ENCODE peak calls at places on chromosomes 12 and 14, in six cellular contexts. L is hypothalamus; G is CD4-positive, CD25-positive, alpha-beta regulatory T cell; H is fibroblast of the conjunctiva; P is heart right ventricle; J is Ammon's horn. B is an unnamed sample.

GRCh38 chr12:31865023-31865422 is 94.2 kb upstream of the RESF1 start:
- DNase-seq in L (no peak), G (no peak), H (no peak), P (no peak), J (no peak), B (no peak)

GRCh38 chr12:82627799-82628198 is 58.9 kb upstream of the TMTC2 start:
- DNase-seq in L (no peak), G (no peak), H (peak; percentile 8), P (no peak), J (peak; percentile 40), B (peak; percentile 12)

GRCh38 chr14:94407906-94408305 is 19.5 kb upstream of the SERPINA1 start:
- DNase-seq in L (no peak), G (no peak), H (no peak), P (no peak), J (no peak), B (no peak)

GRCh38 chr14:101188571-101188915 is 285.0 kb upstream of the RTL1 start:
- DNase-seq in L (no peak), G (no peak), H (no peak), P (no peak), J (no peak), B (no peak)

GRCh38 chr12:117580718-117581062 is 219.3 kb upstream of the NOS1 start:
- DNase-seq in L (no peak), G (no peak), H (no peak), P (peak; percentile 50), J (peak; percentile 37), B (no peak)

GRCh38 chr14:66628646-66629045 is 120.7 kb downstream of the GPHN start:
- DNase-seq in L (no peak), G (no peak), H (no peak), P (no peak), J (no peak), B (no peak)

GRCh38 chr14:77025744-77026165 is 2.8 kb downstream of the IRF2BPL start:
- DNase-seq in L (no peak), G (no peak), H (no peak), P (no peak), J (no peak), B (peak; percentile 38)

GRCh38 chr14:101077511-101078074 is 174.1 kb upstream of the RTL1 start:
- DNase-seq in L (no peak), G (no peak), H (no peak), P (no peak), J (no peak), B (no peak)

GRCh38 chr12:78802593-78802992 is 62.0 kb upstream of the SYT1 start:
- DNase-seq in L (no peak), G (no peak), H (no peak), P (no peak), J (no peak), B (no peak)

GRCh38 chr14:101358320-101358569 is 203.1 kb upstream of the DIO3 start:
- DNase-seq in L (no peak), G (no peak), H (no peak), P (no peak), J (no peak), B (no peak)

GRCh38 chr12:76790564-76791552 is 26.9 kb downstream of the ZDHHC17 start:
- DNase-seq in L (no peak), G (peak; percentile 40), H (peak; percentile 6), P (no peak), J (no peak), B (peak; percentile 63)

GRCh38 chr14:58770501-58770982 is 132.8 kb downstream of the DACT1 start:
- DNase-seq in L (no peak), G (no peak), H (no peak), P (no peak), J (no peak), B (peak; percentile 99)

GRCh38 chr14:23805761-23806160 is 147.8 kb upstream of the DHRS4 start:
- DNase-seq in L (no peak), G (no peak), H (no peak), P (no peak), J (no peak), B (no peak)

GRCh38 chr12:62190921-62191746 is 69.1 kb upstream of the USP15 start:
- DNase-seq in L (no peak), G (peak; percentile 56), H (no peak), P (no peak), J (peak; percentile 24), B (no peak)

GRCh38 chr14:50835280-50835679 is 4.3 kb upstream of the NIN start:
- DNase-seq in L (no peak), G (peak; percentile 66), H (no peak), P (no peak), J (no peak), B (no peak)

GRCh38 chr14:101628471-101628966 is 67.2 kb downstream of the DIO3 start:
- DNase-seq in L (peak; percentile 44), G (peak; percentile 73), H (peak; percentile 26), P (peak; percentile 81), J (peak; percentile 75), B (peak; percentile 81)

GRCh38 chr12:71888521-71888920 is 49.0 kb downstream of the TBC1D15 start:
- DNase-seq in L (no peak), G (no peak), H (no peak), P (no peak), J (no peak), B (no peak)

GRCh38 chr12:75846102-75846501 is 185.5 kb downstream of the PHLDA1 start:
- DNase-seq in L (no peak), G (no peak), H (no peak), P (no peak), J (no peak), B (no peak)

GRCh38 chr14:59890676-59891075 is 20.1 kb upstream of the RTN1 start:
- DNase-seq in L (no peak), G (no peak), H (no peak), P (no peak), J (no peak), B (peak; percentile 67)

GRCh38 chr12:126668961-126669360 is 1598.0 kb upstream of the TMEM132C start:
- DNase-seq in L (no peak), G (no peak), H (peak; percentile 23), P (no peak), J (no peak), B (no peak)

GRCh38 chr12:130493951-130494350 is 156.3 kb downstream of the PIWIL1 start:
- DNase-seq in L (no peak), G (no peak), H (no peak), P (no peak), J (no peak), B (no peak)

GRCh38 chr12:124732275-124733075 is 131.2 kb downstream of the SCARB1 start:
- DNase-seq in L (no peak), G (no peak), H (no peak), P (no peak), J (no peak), B (no peak)

GRCh38 chr14:47674148-47674545 is 1.3 kb downstream of the MDGA2 start:
- DNase-seq in L (no peak), G (no peak), H (no peak), P (no peak), J (peak; percentile 30), B (no peak)

GRCh38 chr12:51889216-51890134 is 1.6 kb downstream of the ANKRD33 start:
- DNase-seq in L (no peak), G (no peak), H (no peak), P (no peak), J (no peak), B (no peak)

GRCh38 chr12:121628037-121628436 is 1.7 kb downstream of the ORAI1 start:
- DNase-seq in L (no peak), G (peak; percentile 18), H (no peak), P (no peak), J (no peak), B (no peak)

GRCh38 chr12:24172031-24172772 is 222.7 kb upstream of the SOX5 start:
- DNase-seq in L (no peak), G (no peak), H (no peak), P (no peak), J (no peak), B (no peak)

GRCh38 chr14:81453166-81453766 is 53.1 kb upstream of the STON2 start:
- DNase-seq in L (no peak), G (peak; percentile 70), H (peak; percentile 49), P (no peak), J (peak; percentile 81), B (peak; percentile 61)

GRCh38 chr14:61568572-61569011 is 126.7 kb upstream of the HIF1A start:
- DNase-seq in L (no peak), G (peak; percentile 65), H (no peak), P (peak; percentile 37), J (peak; percentile 26), B (peak; percentile 87)

GRCh38 chr12:104733717-104734175 is 224.3 kb downstream of the SLC41A2 start:
- DNase-seq in L (no peak), G (peak; percentile 47), H (no peak), P (no peak), J (no peak), B (no peak)

GRCh38 chr14:20612403-20612802 is 21.2 kb upstream of the RNASE12 start:
- DNase-seq in L (no peak), G (no peak), H (no peak), P (no peak), J (peak; percentile 38), B (peak; percentile 17)

GRCh38 chr14:101078892-101079221 is 175.3 kb upstream of the RTL1 start:
- DNase-seq in L (no peak), G (no peak), H (no peak), P (no peak), J (no peak), B (no peak)

GRCh38 chr14:43522191-43522590 is 984.9 kb downstream of the FSCB start:
- DNase-seq in L (no peak), G (no peak), H (no peak), P (no peak), J (no peak), B (no peak)

GRCh38 chr12:13534645-13535398 is 338.3 kb downstream of the EMP1 start:
- DNase-seq in L (peak; percentile 12), G (no peak), H (peak; percentile 31), P (peak; percentile 66), J (peak; percentile 79), B (peak; percentile 57)

GRCh38 chr14:36383674-36384421 is 63.4 kb upstream of the MBIP start:
- DNase-seq in L (no peak), G (no peak), H (no peak), P (peak; percentile 58), J (peak; percentile 76), B (peak; percentile 89)

GRCh38 chr12:104182144-104182543 is 33.4 kb upstream of the TXNRD1 start:
- DNase-seq in L (no peak), G (no peak), H (peak; percentile 86), P (peak; percentile 62), J (no peak), B (no peak)

GRCh38 chr12:126432780-126433179 is 1367.5 kb downstream of the AACS start:
- DNase-seq in L (no peak), G (no peak), H (peak; percentile 6), P (no peak), J (no peak), B (no peak)

B was measured in G401.